ENCODE peak calls at places on chromosomes 4 and X, in ten cellular contexts. H is tibial artery; L is stromal cell of bone marrow; Z is NCI-H446; C is ELR; Y is activated CD8-positive, alpha-beta memory T cell treated with anti-CD3 and anti-CD28 coated beads for 48 hours; V is CD4-positive, alpha-beta memory T cell; X is Kasumi-1; A is activated effector memory CD4-positive, alpha-beta T cell treated with Interleukin-2 at 50 U/mL for 16 hours; O is GM12865. D is an unnamed sample.
A peak's percentile ranks its signal among the peaks of the same experiment; 100 is the strongest.

GRCh38 chrX:17520206-17520605 is 145.2 kb downstream of the NHS start:
- DNase-seq in L (peak; percentile 54), O (no peak), X (no peak), C (no peak), V (no peak), Y (no peak), Z (no peak), A (no peak), H (peak; percentile 23), D (no peak)

GRCh38 chr4:39970559-39971270 is 7.0 kb downstream of the PDS5A start:
- DNase-seq in V (no peak), L (no peak), C (peak; percentile 12), Z (no peak), O (peak; percentile 77), X (peak; percentile 17), A (no peak), H (no peak), Y (no peak), D (peak; percentile 35)

GRCh38 chrX:19326567-19326966 is 17.2 kb upstream of the PDHA1 start:
- DNase-seq in L (no peak), H (no peak), A (no peak), Z (no peak), X (no peak), C (no peak), Y (no peak), V (no peak), O (no peak), D (no peak)

GRCh38 chr4:147060171-147060931 is 114.7 kb upstream of the TTC29 start:
- DNase-seq in V (no peak), H (peak; percentile 27), X (no peak), Z (no peak), O (no peak), L (peak; percentile 55), A (no peak), C (peak; percentile 22), Y (no peak), D (no peak)

GRCh38 chr4:17647927-17648326 is 33.5 kb downstream of the MED28 start:
- DNase-seq in V (no peak), Z (no peak), Y (no peak), O (no peak), C (no peak), H (no peak), A (no peak), X (no peak), L (no peak), D (no peak)

GRCh38 chrX:150693782-150694574 is 782 bp downstream of the MTMR1 start:
- DNase-seq in A (peak; percentile 65), C (peak; percentile 70), O (peak; percentile 92), X (peak; percentile 0), Z (peak; percentile 25), H (peak; percentile 30), Y (peak; percentile 47), L (peak; percentile 52), V (peak; percentile 53), D (peak; percentile 93)

GRCh38 chrX:9189286-9189685 is 155.4 kb upstream of the FAM9B start:
- DNase-seq in V (no peak), H (no peak), C (no peak), Y (no peak), O (no peak), X (no peak), A (no peak), L (no peak), Z (no peak), D (no peak)

GRCh38 chrX:20393944-20394343 is 127.2 kb upstream of the RPS6KA3 start:
- DNase-seq in L (no peak), Z (no peak), Y (no peak), A (no peak), C (no peak), V (no peak), O (no peak), H (no peak), X (no peak), D (no peak)

GRCh38 chr4:112702892-112703291 is 65.9 kb downstream of the LARP7 start:
- DNase-seq in V (no peak), H (no peak), Y (no peak), Z (no peak), A (no peak), C (peak; percentile 22), X (no peak), O (no peak), L (no peak), D (no peak)

GRCh38 chrX:136250191-136251041 is 784 bp downstream of the MAP7D3 start:
- DNase-seq in O (peak; percentile 8), Y (peak; percentile 16), A (peak; percentile 0), Z (peak; percentile 4), V (peak; percentile 6), L (no peak), C (peak; percentile 48), X (no peak), H (no peak), D (peak; percentile 31)

GRCh38 chr4:48368389-48368788 is 27.1 kb downstream of the SLAIN2 start:
- DNase-seq in Y (no peak), H (no peak), O (no peak), A (no peak), X (no peak), C (no peak), L (no peak), V (no peak), Z (no peak), D (no peak)

GRCh38 chrX:19332983-19333382 is 10.7 kb upstream of the PDHA1 start:
- DNase-seq in C (no peak), L (peak; percentile 4), O (no peak), H (no peak), Z (peak; percentile 45), X (no peak), A (no peak), Y (no peak), V (no peak), D (no peak)

GRCh38 chr4:157514711-157515110 is 294.2 kb downstream of the GRIA2 start:
- DNase-seq in H (no peak), V (no peak), Z (peak; percentile 19), L (no peak), X (no peak), O (peak; percentile 1), A (no peak), C (peak; percentile 24), Y (no peak), D (no peak)

GRCh38 chrX:107940095-107940494 is 42.1 kb downstream of the TEX13B start:
- DNase-seq in C (no peak), O (no peak), Y (no peak), X (no peak), A (no peak), L (no peak), Z (no peak), V (no peak), H (no peak), D (no peak)

GRCh38 chrX:16310326-16310725 is 143.0 kb downstream of the MAGEB17 start:
- DNase-seq in C (no peak), Z (no peak), V (no peak), Y (no peak), O (no peak), L (no peak), X (no peak), A (no peak), H (no peak), D (no peak)

GRCh38 chr4:89486042-89486441 is 178.4 kb upstream of the GPRIN3 start:
- DNase-seq in L (peak; percentile 42), C (peak; percentile 41), O (no peak), A (no peak), Y (no peak), X (peak; percentile 53), H (no peak), Z (peak; percentile 37), V (no peak), D (no peak)

GRCh38 chr4:98801259-98801725 is 127.6 kb downstream of the EIF4E start:
- DNase-seq in A (no peak), C (no peak), Z (no peak), H (no peak), L (no peak), X (no peak), O (no peak), Y (no peak), V (no peak), D (no peak)

GRCh38 chr4:1723131-1723801 is 1.9 kb downstream of the TACC3 start:
- DNase-seq in A (peak; percentile 37), X (peak; percentile 29), Z (no peak), V (peak; percentile 64), O (peak; percentile 65), L (no peak), C (no peak), H (peak; percentile 18), Y (no peak), D (peak; percentile 94)

GRCh38 chr4:156496797-156497196 is 474.8 kb downstream of the PDGFC start:
- DNase-seq in C (no peak), H (no peak), X (no peak), Y (no peak), L (peak; percentile 94), V (no peak), O (no peak), A (no peak), Z (no peak), D (no peak)

GRCh38 chrX:34586936-34587335 is 70.1 kb downstream of the TMEM47 start:
- DNase-seq in Y (no peak), A (no peak), C (no peak), V (no peak), L (no peak), X (no peak), Z (no peak), O (no peak), H (no peak), D (no peak)

GRCh38 chr4:52638717-52639116 is 20.4 kb downstream of the USP46 start:
- DNase-seq in O (peak; percentile 51), A (no peak), Z (no peak), V (no peak), H (no peak), Y (no peak), X (peak; percentile 99), C (no peak), L (no peak), D (peak; percentile 9)

GRCh38 chr4:113636438-113636818 is 125.1 kb downstream of the CAMK2D start:
- DNase-seq in L (no peak), A (no peak), V (peak; percentile 35), O (peak; percentile 65), Y (no peak), Z (no peak), X (peak; percentile 75), C (peak; percentile 7), H (no peak), D (peak; percentile 84)

GRCh38 chr4:177308842-177309524 is 691 bp upstream of the NEIL3 start:
- DNase-seq in Z (no peak), H (no peak), Y (no peak), O (no peak), L (no peak), C (no peak), V (peak; percentile 27), A (no peak), X (no peak), D (peak; percentile 8)

GRCh38 chr4:164097119-164097518 is 602.6 kb downstream of the TMA16 start:
- DNase-seq in C (peak; percentile 1), H (no peak), O (no peak), Y (no peak), X (no peak), L (no peak), A (no peak), V (no peak), Z (no peak), D (no peak)

GRCh38 chr4:110155632-110156031 is 42.8 kb downstream of the ELOVL6 start:
- DNase-seq in H (no peak), Y (no peak), C (no peak), X (no peak), O (no peak), Z (no peak), V (no peak), A (no peak), L (no peak), D (no peak)

GRCh38 chrX:12115377-12115776 is 22.9 kb upstream of the FRMPD4 start:
- DNase-seq in O (no peak), Y (no peak), Z (no peak), C (peak; percentile 38), X (peak; percentile 5), A (no peak), H (no peak), L (no peak), V (no peak), D (no peak)

GRCh38 chr4:101348367-101348827 is 1.1 kb upstream of the PPP3CA start:
- DNase-seq in H (peak; percentile 48), Y (no peak), V (no peak), A (peak; percentile 4), L (no peak), O (no peak), X (peak; percentile 39), C (no peak), Z (no peak), D (no peak)

GRCh38 chr4:158811704-158812103 is 42.9 kb downstream of the FNIP2 start:
- DNase-seq in A (no peak), Y (no peak), C (peak; percentile 17), Z (no peak), V (no peak), H (peak; percentile 50), O (no peak), X (peak; percentile 96), L (no peak), D (peak; percentile 45)